ENCODE peak calls at places on chromosome 6, in seven cellular contexts. S is GM12865, G is colonic mucosa, U is H1, K is HCT116, H is left ventricle myocardium inferior, J is neural progenitor cell. I is an unnamed sample.

GRCh38 chr6:143260857-143261256 is 189.6 kb downstream of the ADAT2 start:
- DNase-seq in G (no peak), U (no peak), S (no peak), K (no peak), H (no peak), J (no peak), I (no peak)

GRCh38 chr6:132598473-132598872 is 8.9 kb upstream of the TAAR5 start:
- DNase-seq in J (peak), K (peak), S (peak), U (no peak), G (no peak), H (no peak), I (no peak)

GRCh38 chr6:118124851-118125250 is 217.8 kb downstream of the SLC35F1 start:
- DNase-seq in U (no peak), H (no peak), S (no peak), G (no peak), J (no peak), K (no peak), I (no peak)

GRCh38 chr6:75023634-75024033 is 182.2 kb downstream of the COL12A1 start:
- DNase-seq in U (no peak), H (no peak), J (no peak), G (no peak), S (no peak), K (no peak), I (no peak)

GRCh38 chr6:67563671-67564070 is 1071.4 kb upstream of the ADGRB3 start:
- DNase-seq in H (no peak), G (no peak), S (no peak), J (no peak), U (no peak), K (no peak), I (no peak)

GRCh38 chr6:151170622-151171246 is 69.0 kb upstream of the AKAP12 start:
- DNase-seq in J (no peak), G (no peak), H (no peak), K (no peak), S (no peak), U (no peak), I (no peak)

GRCh38 chr6:148892247-148892646 is 145.4 kb downstream of the UST start:
- DNase-seq in S (no peak), U (no peak), H (no peak), J (no peak), K (no peak), G (no peak), I (no peak)

GRCh38 chr6:170250451-170250850 is 40.4 kb downstream of the DLL1 start:
- DNase-seq in S (no peak), K (no peak), H (no peak), J (no peak), G (no peak), U (no peak), I (no peak)

GRCh38 chr6:99344289-99344688 is 5.2 kb downstream of the FAXC start:
- DNase-seq in G (no peak), J (no peak), H (no peak), K (no peak), S (no peak), U (no peak), I (no peak)

GRCh38 chr6:121886223-121886830 is 450.9 kb downstream of the GJA1 start:
- DNase-seq in K (no peak), S (no peak), J (no peak), U (no peak), H (no peak), G (no peak), I (no peak)

GRCh38 chr6:130744601-130745382 is 82.4 kb upstream of the SMLR1 start:
- DNase-seq in S (no peak), J (peak), U (no peak), K (no peak), H (no peak), G (no peak), I (no peak)

GRCh38 chr6:108200186-108200585 is 34.4 kb downstream of the NR2E1 start:
- DNase-seq in G (no peak), U (no peak), K (no peak), H (no peak), J (no peak), S (no peak), I (no peak)

GRCh38 chr6:8219352-8219943 is 117.1 kb upstream of the EEF1E1 start:
- DNase-seq in J (peak), S (peak), H (no peak), U (no peak), K (peak), G (peak), I (peak)

GRCh38 chr6:104182811-104183210 is 676.9 kb downstream of the HACE1 start:
- DNase-seq in S (no peak), J (no peak), G (no peak), K (no peak), H (no peak), U (no peak), I (no peak)

GRCh38 chr6:17494919-17495318 is 101.5 kb downstream of the CAP2 start:
- DNase-seq in G (no peak), U (no peak), H (no peak), S (no peak), J (no peak), K (no peak), I (no peak)

GRCh38 chr6:89675949-89676753 is 37.6 kb upstream of the LYRM2 start:
- DNase-seq in S (no peak), J (no peak), H (no peak), K (no peak), U (no peak), G (no peak), I (no peak)

GRCh38 chr6:152463183-152463582 is 174.0 kb downstream of the SYNE1 start:
- DNase-seq in K (no peak), H (no peak), J (no peak), G (no peak), U (no peak), S (no peak), I (no peak)

GRCh38 chr6:84773431-84774173 is 9.2 kb upstream of the TBX18 start:
- DNase-seq in S (no peak), J (peak), G (no peak), K (no peak), H (peak), U (no peak), I (no peak)
- TF ChIP-seq CTCF in S (no peak), J (no peak), G (no peak), K (no peak), H (no peak), U (no peak), I (no peak)

DNA sequence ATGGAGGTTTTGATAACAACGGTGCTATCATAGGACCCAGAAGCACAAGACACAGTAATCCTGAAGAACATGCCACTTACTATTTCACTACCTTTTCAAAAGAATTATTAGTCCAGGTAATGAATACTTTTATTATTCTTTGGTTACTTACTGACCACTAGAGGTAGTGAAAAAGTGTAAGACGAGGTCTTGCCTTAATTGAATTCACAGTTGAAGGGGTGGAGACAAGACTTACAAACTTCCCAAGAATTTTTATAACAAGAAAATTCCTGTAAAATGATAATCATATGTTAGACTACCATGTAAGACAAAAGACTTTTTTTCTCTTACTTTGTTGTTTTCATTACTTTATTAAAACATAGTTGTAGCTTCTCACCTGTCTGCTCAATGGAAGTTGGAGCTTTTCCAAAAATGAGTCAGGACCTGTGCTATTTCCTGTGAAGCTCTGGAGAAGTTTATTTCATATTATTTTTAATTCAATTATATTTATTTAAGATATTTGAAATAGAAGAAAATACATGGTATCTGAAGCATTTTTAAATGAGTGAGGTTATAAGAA is 52.4 kb downstream of the DOP1A start:
- DNase-seq in G (no peak), S (no peak), H (no peak), K (no peak), J (no peak), U (no peak), I (no peak)
- TF ChIP-seq CTCF in G (no peak), S (no peak), H (no peak), K (no peak), J (no peak), U (no peak), I (no peak)

GRCh38 chr6:135850882-135851281 is 619 bp upstream of the PDE7B start:
- DNase-seq in H (no peak), G (no peak), U (no peak), J (no peak), K (no peak), S (no peak), I (no peak)
- TF ChIP-seq CTCF in H (no peak), G (no peak), U (no peak), J (no peak), K (no peak), S (no peak), I (no peak)

GRCh38 chr6:24867104-24867703 is 68.5 kb upstream of the ARMH2 start:
- DNase-seq in K (no peak), U (no peak), G (no peak), S (no peak), H (no peak), J (no peak), I (no peak)
- TF ChIP-seq CTCF in K (no peak), U (peak), G (no peak), S (no peak), H (no peak), J (no peak), I (no peak)

I was measured in GM13977.